ENCODE peak calls at places on chromosomes 5 and 9, in seven cellular contexts. One of them, this sample, is unnamed.
A peak's percentile ranks its signal among the peaks of the same experiment; 100 is the strongest.

GRCh38 chr5:124461110-124461509 is 285.3 kb downstream of the ZNF608 start:
- DNase-seq in GM23338: no peak
- DNase-seq in neural progenitor cell: no peak
- DNase-seq in HepG2: no peak
- DNase-seq in hepatocyte: no peak
- DNase-seq in HCT116: no peak
- DNase-seq in PC-3: no peak
- DNase-seq in this sample: no peak

GRCh38 chr5:173495225-173495904 is 121.1 kb downstream of the BOD1 start:
- DNase-seq in PC-3: no peak
- DNase-seq in HCT116: no peak
- DNase-seq in neural progenitor cell: no peak
- DNase-seq in hepatocyte: no peak
- DNase-seq in GM23338: no peak
- DNase-seq in HepG2: no peak
- DNase-seq in this sample: no peak

GRCh38 chr9:126633881-126634558 is 20.3 kb downstream of the LMX1B start:
- DNase-seq in hepatocyte: no peak
- DNase-seq in HCT116: no peak
- DNase-seq in neural progenitor cell: no peak
- DNase-seq in GM23338: no peak
- DNase-seq in HepG2: no peak
- DNase-seq in PC-3: no peak
- DNase-seq in this sample: peak; percentile 48

GRCh38 chr9:81833563-81834345 is 94.5 kb upstream of the SPATA31D4 start:
- DNase-seq in neural progenitor cell: no peak
- DNase-seq in HCT116: no peak
- DNase-seq in PC-3: no peak
- DNase-seq in GM23338: no peak
- DNase-seq in HepG2: peak; percentile 72
- DNase-seq in hepatocyte: no peak
- DNase-seq in this sample: no peak

GRCh38 chr5:139381837-139382361 is 1.2 kb downstream of the SLC23A1 start:
- DNase-seq in GM23338: no peak
- DNase-seq in hepatocyte: no peak
- DNase-seq in PC-3: no peak
- DNase-seq in neural progenitor cell: no peak
- DNase-seq in HepG2: no peak
- DNase-seq in HCT116: no peak
- DNase-seq in this sample: no peak

GRCh38 chr5:169121631-169122420 is 179.1 kb downstream of the SLIT3 start:
- DNase-seq in HepG2: no peak
- DNase-seq in hepatocyte: no peak
- DNase-seq in GM23338: no peak
- DNase-seq in HCT116: no peak
- DNase-seq in PC-3: peak; percentile 41
- DNase-seq in neural progenitor cell: no peak
- DNase-seq in this sample: no peak

GRCh38 chr5:69217154-69217731 is 17.4 kb upstream of the CDK7 start:
- DNase-seq in hepatocyte: no peak
- DNase-seq in HepG2: no peak
- DNase-seq in GM23338: no peak
- DNase-seq in PC-3: no peak
- DNase-seq in neural progenitor cell: no peak
- DNase-seq in HCT116: no peak
- DNase-seq in this sample: no peak

GRCh38 chr9:127809562-127810377 is 7.1 kb downstream of the FPGS start:
- DNase-seq in neural progenitor cell: peak; percentile 87
- DNase-seq in HCT116: no peak
- DNase-seq in PC-3: no peak
- DNase-seq in HepG2: no peak
- DNase-seq in hepatocyte: peak; percentile 80
- DNase-seq in GM23338: peak; percentile 87
- DNase-seq in this sample: peak; percentile 50

GRCh38 chr9:85332487-85332886 is 409.3 kb downstream of the AGTPBP1 start:
- DNase-seq in PC-3: peak; percentile 8
- DNase-seq in hepatocyte: no peak
- DNase-seq in HepG2: peak; percentile 19
- DNase-seq in neural progenitor cell: peak; percentile 59
- DNase-seq in GM23338: peak; percentile 86
- DNase-seq in HCT116: peak; percentile 18
- DNase-seq in this sample: no peak

GRCh38 chr5:87829214-87829551 is 416.5 kb upstream of the CCNH start:
- DNase-seq in neural progenitor cell: no peak
- DNase-seq in GM23338: no peak
- DNase-seq in PC-3: peak; percentile 96
- DNase-seq in hepatocyte: peak; percentile 54
- DNase-seq in HepG2: peak; percentile 19
- DNase-seq in HCT116: peak; percentile 6
- DNase-seq in this sample: peak; percentile 52

GRCh38 chr9:25678846-25679360 is 659 bp upstream of the TUSC1 start:
- DNase-seq in HCT116: no peak
- DNase-seq in HepG2: no peak
- DNase-seq in GM23338: no peak
- DNase-seq in hepatocyte: no peak
- DNase-seq in PC-3: no peak
- DNase-seq in neural progenitor cell: no peak
- DNase-seq in this sample: peak; percentile 25

GRCh38 chr5:136356747-136357469 is 8.4 kb downstream of the TRPC7 start:
- DNase-seq in HCT116: no peak
- DNase-seq in neural progenitor cell: no peak
- DNase-seq in GM23338: no peak
- DNase-seq in PC-3: no peak
- DNase-seq in hepatocyte: no peak
- DNase-seq in HepG2: no peak
- DNase-seq in this sample: no peak

GRCh38 chr9:129894106-129894823 is 59.0 kb downstream of the USP20 start:
- DNase-seq in hepatocyte: no peak
- DNase-seq in PC-3: no peak
- DNase-seq in GM23338: no peak
- DNase-seq in HCT116: no peak
- DNase-seq in neural progenitor cell: no peak
- DNase-seq in HepG2: no peak
- DNase-seq in this sample: no peak

GRCh38 chr9:6667633-6668280 is 22.2 kb upstream of the GLDC start:
- DNase-seq in PC-3: peak; percentile 26
- DNase-seq in HepG2: no peak
- DNase-seq in neural progenitor cell: peak; percentile 46
- DNase-seq in hepatocyte: peak; percentile 56
- DNase-seq in GM23338: peak; percentile 57
- DNase-seq in HCT116: no peak
- DNase-seq in this sample: no peak

GRCh38 chr9:6931913-6932312 is 174.1 kb downstream of the KDM4C start:
- DNase-seq in PC-3: peak; percentile 56
- DNase-seq in GM23338: no peak
- DNase-seq in hepatocyte: peak; percentile 78
- DNase-seq in HCT116: peak; percentile 74
- DNase-seq in HepG2: peak; percentile 65
- DNase-seq in neural progenitor cell: no peak
- DNase-seq in this sample: peak; percentile 87

GRCh38 chr5:90475436-90475980 is 844 bp downstream of the POLR3G start:
- DNase-seq in neural progenitor cell: no peak
- DNase-seq in HCT116: no peak
- DNase-seq in PC-3: peak; percentile 51
- DNase-seq in HepG2: no peak
- DNase-seq in hepatocyte: no peak
- DNase-seq in GM23338: peak; percentile 16
- DNase-seq in this sample: no peak

GRCh38 chr5:8813180-8813579 is 732.7 kb downstream of the SEMA5A start:
- DNase-seq in hepatocyte: no peak
- DNase-seq in neural progenitor cell: no peak
- DNase-seq in PC-3: no peak
- DNase-seq in HepG2: no peak
- DNase-seq in GM23338: no peak
- DNase-seq in HCT116: no peak
- DNase-seq in this sample: no peak

GRCh38 chr9:86099695-86100364 is 472 bp upstream of the GOLM1 start:
- DNase-seq in HepG2: no peak
- DNase-seq in PC-3: peak; percentile 56
- DNase-seq in GM23338: peak; percentile 71
- DNase-seq in neural progenitor cell: peak; percentile 56
- DNase-seq in HCT116: peak; percentile 57
- DNase-seq in hepatocyte: peak; percentile 76
- DNase-seq in this sample: peak; percentile 14

GRCh38 chr5:90015584-90016018 is 394.0 kb downstream of the CETN3 start:
- DNase-seq in HepG2: no peak
- DNase-seq in neural progenitor cell: no peak
- DNase-seq in hepatocyte: peak; percentile 7
- DNase-seq in HCT116: no peak
- DNase-seq in GM23338: peak; percentile 47
- DNase-seq in PC-3: peak; percentile 65
- DNase-seq in this sample: peak; percentile 3

GRCh38 chr9:131554088-131554864 is 9.0 kb downstream of the PRRT1B start:
- DNase-seq in hepatocyte: no peak
- DNase-seq in HCT116: no peak
- DNase-seq in PC-3: no peak
- DNase-seq in GM23338: peak; percentile 65
- DNase-seq in neural progenitor cell: no peak
- DNase-seq in HepG2: no peak
- DNase-seq in this sample: no peak

GRCh38 chr5:88884435-88884877 is 1.5 kb upstream of the MEF2C start:
- DNase-seq in neural progenitor cell: no peak
- DNase-seq in hepatocyte: no peak
- DNase-seq in GM23338: no peak
- DNase-seq in PC-3: no peak
- DNase-seq in HepG2: no peak
- DNase-seq in HCT116: no peak
- DNase-seq in this sample: no peak

GRCh38 chr5:106321242-106321641 is 1349.5 kb downstream of the EFNA5 start:
- DNase-seq in neural progenitor cell: no peak
- DNase-seq in PC-3: no peak
- DNase-seq in hepatocyte: no peak
- DNase-seq in HCT116: no peak
- DNase-seq in HepG2: no peak
- DNase-seq in GM23338: no peak
- DNase-seq in this sample: no peak

GRCh38 chr5:151906246-151906645 is 18.4 kb downstream of the GLRA1 start:
- DNase-seq in neural progenitor cell: no peak
- DNase-seq in hepatocyte: no peak
- DNase-seq in HCT116: no peak
- DNase-seq in HepG2: no peak
- DNase-seq in GM23338: no peak
- DNase-seq in PC-3: no peak
- DNase-seq in this sample: no peak

GRCh38 chr9:119961774-119962408 is 592.7 kb upstream of the BRINP1 start:
- DNase-seq in hepatocyte: peak; percentile 71
- DNase-seq in HepG2: peak; percentile 12
- DNase-seq in HCT116: peak; percentile 27
- DNase-seq in PC-3: peak; percentile 40
- DNase-seq in neural progenitor cell: peak; percentile 78
- DNase-seq in GM23338: peak; percentile 82
- DNase-seq in this sample: no peak

GRCh38 chr5:91125916-91126315 is 257.2 kb downstream of the ARRDC3 start:
- DNase-seq in HCT116: no peak
- DNase-seq in HepG2: no peak
- DNase-seq in neural progenitor cell: no peak
- DNase-seq in hepatocyte: no peak
- DNase-seq in GM23338: no peak
- DNase-seq in PC-3: peak; percentile 15
- DNase-seq in this sample: no peak

GRCh38 chr9:109121218-109121796 is 1.6 kb upstream of the TMEM245 start:
- DNase-seq in HepG2: no peak
- DNase-seq in GM23338: peak; percentile 71
- DNase-seq in neural progenitor cell: peak; percentile 41
- DNase-seq in HCT116: no peak
- DNase-seq in PC-3: no peak
- DNase-seq in hepatocyte: no peak
- DNase-seq in this sample: no peak
- H2AFZ ChIP-seq in HepG2: peak overlapping the region; percentile 29
- H2AFZ ChIP-seq in GM23338: peak overlapping the region; percentile 61
- H2AFZ ChIP-seq in neural progenitor cell: peak overlapping the region; percentile 78
- H2AFZ ChIP-seq in HCT116: peak overlapping the region; percentile 94
- H2AFZ ChIP-seq in PC-3: no peak overlapping the region
- H2AFZ ChIP-seq in hepatocyte: no peak overlapping the region
- H2AFZ ChIP-seq in this sample: peak overlapping the region; percentile 39

GRCh38 chr9:36218411-36218901 is 27.7 kb downstream of the CLTA start:
- DNase-seq in HepG2: no peak
- DNase-seq in HCT116: no peak
- DNase-seq in PC-3: no peak
- DNase-seq in GM23338: no peak
- DNase-seq in hepatocyte: no peak
- DNase-seq in neural progenitor cell: no peak
- DNase-seq in this sample: no peak
- H3K36me3 ChIP-seq in HepG2: peaks cover 42% of the 10 kb centered on the region
- H3K36me3 ChIP-seq in HCT116: peaks cover 16% of the 10 kb centered on the region
- H3K36me3 ChIP-seq in PC-3: peaks cover 12% of the 10 kb centered on the region
- H3K36me3 ChIP-seq in GM23338: peaks cover 4% of the 10 kb centered on the region
- H3K36me3 ChIP-seq in hepatocyte: peaks cover 5% of the 10 kb centered on the region
- H3K36me3 ChIP-seq in neural progenitor cell: peaks cover 10% of the 10 kb centered on the region
- H3K36me3 ChIP-seq in this sample: peaks cover 47% of the 10 kb centered on the region

GRCh38 chr5:84382363-84383295 is 2.1 kb downstream of the EDIL3 start:
- DNase-seq in neural progenitor cell: peak; percentile 82
- DNase-seq in GM23338: peak; percentile 86
- DNase-seq in PC-3: no peak
- DNase-seq in HCT116: no peak
- DNase-seq in HepG2: no peak
- DNase-seq in hepatocyte: peak; percentile 71
- DNase-seq in this sample: peak; percentile 66
- TF ChIP-seq EZH2 in neural progenitor cell: no peak
- TF ChIP-seq EZH2 in GM23338: no peak
- TF ChIP-seq EZH2 in PC-3: no peak
- TF ChIP-seq EZH2 in HCT116: no peak
- TF ChIP-seq EZH2 in HepG2: no peak
- TF ChIP-seq EZH2 in hepatocyte: no peak
- TF ChIP-seq EZH2 in this sample: peak; percentile 29

GRCh38 chr5:42274913-42275312 is 148.3 kb upstream of the GHR start:
- DNase-seq in neural progenitor cell: no peak
- DNase-seq in hepatocyte: no peak
- DNase-seq in HCT116: no peak
- DNase-seq in GM23338: peak; percentile 50
- DNase-seq in HepG2: no peak
- DNase-seq in PC-3: peak; percentile 84
- DNase-seq in this sample: no peak
- H2AFZ ChIP-seq in neural progenitor cell: no peak overlapping the region
- H2AFZ ChIP-seq in hepatocyte: no peak overlapping the region
- H2AFZ ChIP-seq in HCT116: no peak overlapping the region
- H2AFZ ChIP-seq in GM23338: no peak overlapping the region
- H2AFZ ChIP-seq in HepG2: no peak overlapping the region
- H2AFZ ChIP-seq in PC-3: no peak overlapping the region
- H2AFZ ChIP-seq in this sample: no peak overlapping the region

GRCh38 chr5:160108124-160108523 is 11.1 kb downstream of the PWWP2A start:
- DNase-seq in HepG2: no peak
- DNase-seq in PC-3: no peak
- DNase-seq in HCT116: no peak
- DNase-seq in GM23338: no peak
- DNase-seq in hepatocyte: no peak
- DNase-seq in neural progenitor cell: no peak
- DNase-seq in this sample: no peak

DNA sequence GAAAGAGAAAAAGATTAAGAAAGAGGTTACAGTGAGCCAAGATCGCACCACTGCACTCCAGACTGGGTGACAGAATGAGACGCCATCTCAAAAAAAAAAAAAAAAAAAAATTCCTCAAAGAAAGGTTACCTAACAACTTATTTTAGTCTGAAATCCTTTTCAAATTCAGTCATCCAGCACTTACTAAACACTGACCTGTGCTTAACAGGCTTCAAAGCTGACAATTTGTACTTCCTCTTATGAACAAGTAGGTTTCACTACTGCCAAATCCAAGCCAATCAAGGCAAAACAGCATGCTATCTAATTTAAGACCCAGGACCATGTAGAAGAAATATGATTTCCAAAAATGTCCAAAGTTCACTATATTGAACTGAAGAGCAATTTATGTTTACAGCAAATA is 13.6 kb downstream of the PWWP2A start:
- DNase-seq in hepatocyte: no peak
- DNase-seq in neural progenitor cell: no peak
- DNase-seq in HepG2: no peak
- DNase-seq in HCT116: no peak
- DNase-seq in PC-3: no peak
- DNase-seq in GM23338: no peak
- DNase-seq in this sample: no peak
- H3K36me3 ChIP-seq in hepatocyte: no peaks in the 10 kb centered on the region
- H3K36me3 ChIP-seq in neural progenitor cell: peaks cover 3% of the 10 kb centered on the region
- H3K36me3 ChIP-seq in HepG2: peaks cover 1% of the 10 kb centered on the region
- H3K36me3 ChIP-seq in HCT116: no peaks in the 10 kb centered on the region
- H3K36me3 ChIP-seq in PC-3: peaks cover 6% of the 10 kb centered on the region
- H3K36me3 ChIP-seq in GM23338: no peaks in the 10 kb centered on the region
- H3K36me3 ChIP-seq in this sample: peaks cover 9% of the 10 kb centered on the region

This sample was measured in mammary epithelial cell.